ENCODE peak calls at places on chromosome 10, in seven cellular contexts. A is foreskin fibroblast, M is B cell, H is body of pancreas, B is GM13976, J is ascending aorta, E is keratinocyte. P is an unnamed sample.

GRCh38 chr10:103105462-103105861 is 87.6 kb downstream of the NT5C2 start:
- DNase-seq in A (no peak), M (no peak), H (no peak), B (no peak), J (no peak), E (no peak), P (no peak)

GRCh38 chr10:50421026-50421719 is 169.9 kb upstream of the ASAH2 start:
- DNase-seq in A (no peak), M (peak; percentile 52), H (peak; percentile 45), B (peak; percentile 51), J (no peak), E (no peak), P (no peak)

GRCh38 chr10:123993534-123994416 is 99.6 kb downstream of the CHST15 start:
- DNase-seq in A (no peak), M (no peak), H (no peak), B (peak; percentile 34), J (no peak), E (no peak), P (no peak)

GRCh38 chr10:18144928-18145327 is 4.7 kb downstream of the CACNB2 start:
- DNase-seq in A (no peak), M (no peak), H (peak; percentile 77), B (no peak), J (no peak), E (no peak), P (no peak)

GRCh38 chr10:118017850-118018249 is 28.9 kb downstream of the RAB11FIP2 start:
- DNase-seq in A (no peak), M (no peak), H (no peak), B (no peak), J (no peak), E (no peak), P (no peak)

GRCh38 chr10:46282460-46283216 is 4.2 kb upstream of the ANTXRL start:
- DNase-seq in A (peak; percentile 58), M (peak; percentile 74), H (peak; percentile 89), B (peak; percentile 71), J (peak; percentile 59), E (peak; percentile 11), P (no peak)

GRCh38 chr10:89301721-89302445 is at the start of gene IFIT2:
- DNase-seq in A (peak; percentile 55), M (peak; percentile 77), H (peak; percentile 58), B (peak; percentile 50), J (no peak), E (no peak), P (no peak)

GRCh38 chr10:110498087-110498981 is 627 bp downstream of the DUSP5 start:
- DNase-seq in A (no peak), M (peak; percentile 75), H (peak; percentile 65), B (peak; percentile 56), J (no peak), E (no peak), P (peak; percentile 63)

GRCh38 chr10:31749293-31749692 is 179.3 kb downstream of the ARHGAP12 start:
- DNase-seq in A (no peak), M (no peak), H (peak; percentile 68), B (no peak), J (no peak), E (no peak), P (no peak)

GRCh38 chr10:96043895-96044580 is 655 bp downstream of the CCNJ start:
- DNase-seq in A (peak; percentile 45), M (peak; percentile 66), H (peak; percentile 63), B (peak; percentile 76), J (no peak), E (no peak), P (no peak)

GRCh38 chr10:60426425-60426824 is 36.8 kb upstream of the ANK3 start:
- DNase-seq in A (peak; percentile 83), M (no peak), H (no peak), B (no peak), J (no peak), E (no peak), P (no peak)

GRCh38 chr10:71801357-71801756 is 28.0 kb upstream of the VSIR start:
- DNase-seq in A (no peak), M (peak; percentile 52), H (no peak), B (peak; percentile 81), J (no peak), E (no peak), P (no peak)

DNA sequence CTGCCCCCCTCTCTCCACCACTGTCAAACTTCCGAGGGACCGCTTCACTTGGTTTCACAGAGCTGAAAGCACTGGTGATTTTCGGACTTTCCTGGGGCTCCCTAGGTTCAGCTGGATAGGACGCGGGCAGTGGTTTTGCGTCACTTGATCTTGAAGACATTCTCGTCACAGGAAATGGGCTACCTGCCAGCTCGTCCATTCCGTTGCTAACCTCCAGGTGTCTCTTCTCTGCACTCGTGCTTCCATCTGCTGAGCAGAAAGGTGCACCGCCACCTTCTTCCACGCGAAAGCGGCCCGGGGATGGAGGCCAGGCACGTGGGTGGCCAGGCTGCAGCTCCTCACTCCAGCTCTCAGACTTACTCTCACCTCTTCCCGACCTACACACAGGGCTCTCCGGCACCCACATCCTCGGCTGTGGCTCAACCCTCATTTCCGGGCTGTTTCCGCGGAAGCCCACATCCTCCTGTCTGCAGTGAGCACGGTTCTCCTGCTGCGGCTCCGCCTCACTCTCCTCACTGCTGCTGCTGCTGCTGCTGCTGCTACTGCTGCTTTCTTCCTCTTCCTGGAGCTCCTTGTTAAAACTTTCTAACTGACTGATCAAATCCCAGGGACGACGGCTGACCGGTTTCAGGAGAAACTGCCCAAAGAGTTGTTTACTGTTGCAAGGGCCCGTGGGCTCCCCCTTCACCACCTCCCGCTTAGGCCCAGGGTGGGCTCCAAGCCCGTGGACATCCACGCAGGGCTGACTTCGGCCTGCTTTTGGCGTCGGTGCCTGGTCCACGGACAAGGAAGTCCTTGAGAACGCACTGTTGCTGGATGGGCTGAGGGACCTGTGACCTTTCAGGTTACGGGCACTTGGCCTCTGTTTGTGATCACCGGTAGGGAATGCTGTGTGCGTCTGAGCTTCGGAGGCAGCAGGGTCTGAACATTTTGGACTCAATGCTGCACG is 32.1 kb downstream of the JCAD start:
- DNase-seq in A (no peak), M (peak; percentile 65), H (peak; percentile 50), B (peak; percentile 74), J (peak; percentile 22), E (peak; percentile 5), P (peak; percentile 90)
- TF ChIP-seq CTCF in A (no peak), M (peak; percentile 28), H (no peak), B (peak; percentile 1), J (no peak), E (peak; percentile 34), P (no peak)

GRCh38 chr10:22420787-22421517 is 75.7 kb downstream of the SPAG6 start:
- DNase-seq in A (no peak), M (peak; percentile 18), H (no peak), B (peak; percentile 44), J (no peak), E (no peak), P (no peak)
- TF ChIP-seq CTCF in A (no peak), M (peak; percentile 32), H (no peak), B (no peak), J (no peak), E (no peak), P (peak; percentile 36)

GRCh38 chr10:128843972-128844371 is 623.1 kb upstream of the MGMT start:
- DNase-seq in A (no peak), M (no peak), H (no peak), B (no peak), J (no peak), E (no peak), P (no peak)
- TF ChIP-seq CTCF in A (no peak), M (no peak), H (no peak), B (no peak), J (no peak), E (no peak), P (no peak)

GRCh38 chr10:84848967-84849366 is 520.6 kb downstream of the CCSER2 start:
- DNase-seq in A (no peak), M (no peak), H (no peak), B (no peak), J (no peak), E (no peak), P (no peak)

GRCh38 chr10:84842593-84842992 is 514.2 kb downstream of the CCSER2 start:
- DNase-seq in A (no peak), M (no peak), H (peak; percentile 51), B (no peak), J (no peak), E (no peak), P (no peak)

GRCh38 chr10:84846646-84847045 is 518.3 kb downstream of the CCSER2 start:
- DNase-seq in A (no peak), M (no peak), H (no peak), B (no peak), J (no peak), E (no peak), P (no peak)

GRCh38 chr10:84850826-84851225 is 522.4 kb downstream of the CCSER2 start:
- DNase-seq in A (no peak), M (no peak), H (no peak), B (no peak), J (no peak), E (no peak), P (no peak)

GRCh38 chr10:84845628-84846261 is 517.4 kb downstream of the CCSER2 start:
- DNase-seq in A (no peak), M (no peak), H (peak; percentile 51), B (no peak), J (no peak), E (no peak), P (no peak)
- TF ChIP-seq CTCF in A (no peak), M (no peak), H (peak; percentile 34), B (no peak), J (no peak), E (no peak), P (no peak)

GRCh38 chr10:2143213-2143882 is 406.0 kb upstream of the ADARB2 start:
- DNase-seq in A (no peak), M (no peak), H (no peak), B (no peak), J (no peak), E (no peak), P (no peak)

DNA sequence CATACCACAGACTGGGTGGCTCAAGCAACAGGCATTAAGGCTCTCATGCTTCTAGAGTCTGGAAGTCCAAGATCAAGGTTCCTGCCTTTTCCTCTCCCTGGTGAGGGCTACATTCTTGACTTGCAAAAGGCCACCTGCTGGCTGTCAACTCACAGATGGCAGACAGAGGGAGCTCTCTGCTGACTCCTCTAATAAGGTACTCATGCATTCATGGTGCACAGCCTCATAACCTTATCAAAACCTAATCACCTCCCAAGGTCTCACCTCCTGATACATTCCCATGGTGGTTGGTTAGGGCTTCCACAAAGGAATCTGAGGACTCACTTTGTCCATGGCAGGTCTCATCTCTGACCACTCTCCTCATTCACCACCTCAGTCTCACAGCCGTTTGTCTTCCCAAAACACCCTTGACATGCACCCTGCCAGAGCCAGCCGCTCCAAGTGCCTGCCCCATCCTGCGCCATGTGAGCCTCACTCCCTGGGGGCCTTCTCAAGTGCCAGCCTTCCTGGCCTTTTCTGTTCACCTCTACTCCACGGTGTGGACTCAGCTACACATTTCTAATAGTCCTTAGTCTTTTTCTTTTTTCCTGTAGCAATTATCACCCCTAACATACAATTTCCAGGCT is 400.3 kb upstream of the ADARB2 start:
- DNase-seq in A (no peak), M (peak; percentile 3), H (no peak), B (peak; percentile 16), J (no peak), E (no peak), P (no peak)
- TF ChIP-seq CTCF in A (no peak), M (peak; percentile 27), H (no peak), B (peak; percentile 54), J (no peak), E (peak; percentile 37), P (no peak)

DNA sequence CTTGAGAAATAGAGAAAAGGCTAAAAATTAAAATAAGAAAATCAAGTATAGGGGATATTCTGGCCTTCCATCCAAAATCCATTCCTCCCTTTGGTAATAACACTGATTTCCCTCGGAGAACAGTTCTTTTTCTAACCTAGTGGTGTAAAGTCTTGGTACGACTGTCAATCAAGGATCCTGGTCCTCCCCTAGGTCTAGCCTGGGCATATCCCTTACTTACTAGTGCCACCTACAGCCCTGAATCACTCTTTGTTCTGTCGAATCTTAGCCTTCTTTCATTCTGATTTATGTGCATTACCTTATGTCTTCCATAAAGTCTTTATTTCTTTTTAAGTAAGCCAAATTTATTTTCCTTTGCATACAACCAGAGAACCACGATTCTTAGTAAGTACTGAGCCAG is 298.7 kb upstream of the LRRTM3 start:
- DNase-seq in A (no peak), M (no peak), H (peak; percentile 15), B (peak; percentile 10), J (no peak), E (no peak), P (no peak)
- TF ChIP-seq CTCF in A (no peak), M (no peak), H (no peak), B (no peak), J (no peak), E (peak; percentile 57), P (no peak)

P was measured in natural killer cell.